ENCODE peak calls at places on chromosome 22, in ten cellular contexts. K, N, U, B, F, V, J, R, L and W are unnamed samples.

GRCh38 chr22:19644314-19645223 is 69.7 kb upstream of the SEPTIN5 start:
- DNase-seq in K (no peak), N (no peak), U (peak), B (no peak), F (no peak), V (no peak), J (no peak), R (no peak), L (no peak), W (no peak)

GRCh38 chr22:21633481-21633880 is 921 bp downstream of the CCDC116 start:
- DNase-seq in K (no peak), N (no peak), U (no peak), B (no peak), F (peak), V (no peak), J (no peak), R (no peak), L (no peak), W (no peak)

GRCh38 chr22:24474221-24474620 is 20.9 kb upstream of the UPB1 start:
- DNase-seq in K (no peak), N (no peak), U (peak), B (peak), F (peak), V (no peak), J (peak), R (peak), L (no peak), W (no peak)

GRCh38 chr22:37379085-37379484 is 48.2 kb downstream of the ELFN2 start:
- DNase-seq in K (no peak), N (no peak), U (no peak), B (no peak), F (no peak), V (no peak), J (no peak), R (no peak), L (no peak), W (no peak)

GRCh38 chr22:33162196-33162595 is 104.0 kb upstream of the SYN3 start:
- DNase-seq in K (no peak), N (no peak), U (no peak), B (no peak), F (no peak), V (no peak), J (no peak), R (no peak), L (no peak), W (no peak)

GRCh38 chr22:22125579-22126468 is 118.8 kb upstream of the VPREB1 start:
- DNase-seq in K (no peak), N (no peak), U (no peak), B (no peak), F (no peak), V (no peak), J (no peak), R (no peak), L (no peak), W (no peak)

GRCh38 chr22:44242946-44243724 is 62.4 kb downstream of the PARVG start:
- DNase-seq in K (no peak), N (no peak), U (no peak), B (no peak), F (no peak), V (no peak), J (no peak), R (no peak), L (no peak), W (no peak)

GRCh38 chr22:38136607-38137006 is 26.1 kb upstream of the BAIAP2L2 start:
- DNase-seq in K (no peak), N (no peak), U (no peak), B (peak), F (no peak), V (no peak), J (peak), R (no peak), L (no peak), W (no peak)

GRCh38 chr22:29030618-29031235 is 30.9 kb downstream of the C22orf31 start:
- DNase-seq in K (peak), N (peak), U (peak), B (peak), F (peak), V (peak), J (peak), R (peak), L (peak), W (no peak)

GRCh38 chr22:42553475-42554361 is at the start of gene SERHL2:
- DNase-seq in K (peak), N (peak), U (peak), B (peak), F (peak), V (peak), J (peak), R (no peak), L (peak), W (peak)

GRCh38 chr22:21923163-21923561 is 29.5 kb downstream of the PPM1F start:
- DNase-seq in K (no peak), N (no peak), U (no peak), B (no peak), F (no peak), V (no peak), J (no peak), R (no peak), L (no peak), W (no peak)

GRCh38 chr22:23180893-23181762 is 819 bp downstream of the BCR start:
- DNase-seq in K (no peak), N (peak), U (no peak), B (no peak), F (no peak), V (no peak), J (no peak), R (no peak), L (no peak), W (peak)

GRCh38 chr22:23696326-23696851 is 5.6 kb downstream of the RGL4 start:
- DNase-seq in K (no peak), N (peak), U (no peak), B (peak), F (no peak), V (no peak), J (no peak), R (no peak), L (no peak), W (peak)

GRCh38 chr22:33519140-33519973 is 400.9 kb downstream of the LARGE1 start:
- DNase-seq in K (peak), N (peak), U (peak), B (peak), F (peak), V (peak), J (peak), R (no peak), L (peak), W (peak)

GRCh38 chr22:22397875-22398524 is 110.5 kb downstream of the ZNF280B start:
- DNase-seq in K (no peak), N (no peak), U (no peak), B (no peak), F (no peak), V (no peak), J (no peak), R (no peak), L (peak), W (no peak)

GRCh38 chr22:31561238-31561887 is 65.0 kb downstream of the SFI1 start:
- DNase-seq in K (peak), N (peak), U (peak), B (peak), F (peak), V (peak), J (peak), R (peak), L (peak), W (peak)

GRCh38 chr22:44623771-44624510 is 78.1 kb upstream of the PRR5 start:
- DNase-seq in K (peak), N (peak), U (peak), B (peak), F (peak), V (no peak), J (peak), R (no peak), L (peak), W (peak)

GRCh38 chr22:33578752-33579151 is 341.5 kb downstream of the LARGE1 start:
- DNase-seq in K (no peak), N (no peak), U (no peak), B (no peak), F (no peak), V (no peak), J (no peak), R (no peak), L (no peak), W (no peak)

GRCh38 chr22:43923191-43923590 is 414 bp upstream of the PNPLA3 start:
- DNase-seq in K (no peak), N (peak), U (peak), B (no peak), F (no peak), V (no peak), J (peak), R (no peak), L (no peak), W (peak)

GRCh38 chr22:44406581-44407403 is 91.2 kb downstream of the RTL6 start:
- DNase-seq in K (no peak), N (no peak), U (no peak), B (peak), F (peak), V (no peak), J (no peak), R (no peak), L (no peak), W (no peak)

GRCh38 chr22:37284807-37285355 is 2.6 kb downstream of the CYTH4 start:
- DNase-seq in K (no peak), N (peak), U (no peak), B (no peak), F (no peak), V (no peak), J (peak), R (no peak), L (peak), W (peak)

GRCh38 chr22:19871023-19871844 is 16.6 kb upstream of the GNB1L start:
- DNase-seq in K (no peak), N (peak), U (no peak), B (no peak), F (no peak), V (no peak), J (no peak), R (no peak), L (no peak), W (no peak)

GRCh38 chr22:23537421-23537820 is 42.7 kb downstream of the IGLL1 start:
- DNase-seq in K (no peak), N (no peak), U (no peak), B (no peak), F (no peak), V (no peak), J (no peak), R (no peak), L (peak), W (no peak)

GRCh38 chr22:20421507-20421874 is 16.1 kb downstream of the SCARF2 start:
- DNase-seq in K (no peak), N (no peak), U (no peak), B (no peak), F (no peak), V (no peak), J (no peak), R (no peak), L (no peak), W (no peak)

GRCh38 chr22:31139866-31140716 is at the start of gene PLA2G3:
- DNase-seq in K (peak), N (no peak), U (peak), B (peak), F (peak), V (no peak), J (peak), R (no peak), L (no peak), W (no peak)

GRCh38 chr22:19896665-19897355 is 42.1 kb upstream of the GNB1L start:
- DNase-seq in K (no peak), N (peak), U (no peak), B (no peak), F (no peak), V (no peak), J (no peak), R (no peak), L (peak), W (no peak)

GRCh38 chr22:41544671-41545476 is 604 bp upstream of the POLR3H start:
- DNase-seq in K (no peak), N (peak), U (no peak), B (no peak), F (no peak), V (no peak), J (no peak), R (no peak), L (no peak), W (peak)

GRCh38 chr22:21074092-21074715 is 28.5 kb downstream of the LRRC74B start:
- DNase-seq in K (no peak), N (no peak), U (peak), B (peak), F (peak), V (no peak), J (peak), R (peak), L (no peak), W (no peak)

DNA sequence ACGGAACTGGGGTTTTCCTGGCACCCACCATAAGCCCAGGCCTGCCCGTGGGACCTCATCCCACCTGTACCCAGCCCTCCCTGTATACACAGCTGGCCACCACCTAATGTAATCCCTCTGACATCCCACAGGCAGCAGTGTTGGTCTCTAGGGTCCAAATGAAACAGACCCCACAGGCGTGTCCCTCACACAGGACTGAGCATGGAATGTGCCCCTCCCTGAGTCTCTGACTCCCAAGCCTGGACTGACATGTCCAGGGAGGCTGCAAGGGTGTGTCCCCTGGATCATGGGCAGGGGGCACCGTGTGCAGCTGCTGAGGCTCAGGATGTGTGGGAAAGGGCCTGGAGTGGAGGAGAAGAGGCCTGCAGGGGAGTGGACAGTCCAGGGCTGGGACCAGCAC is 50.6 kb upstream of the PPARA start:
- DNase-seq in K (no peak), N (no peak), U (no peak), B (no peak), F (no peak), V (no peak), J (no peak), R (no peak), L (no peak), W (no peak)
- TF ChIP-seq CTCF in K (no peak), N (no peak), U (no peak), B (no peak), F (no peak), V (no peak), J (no peak), R (no peak), L (no peak), W (no peak)

DNA sequence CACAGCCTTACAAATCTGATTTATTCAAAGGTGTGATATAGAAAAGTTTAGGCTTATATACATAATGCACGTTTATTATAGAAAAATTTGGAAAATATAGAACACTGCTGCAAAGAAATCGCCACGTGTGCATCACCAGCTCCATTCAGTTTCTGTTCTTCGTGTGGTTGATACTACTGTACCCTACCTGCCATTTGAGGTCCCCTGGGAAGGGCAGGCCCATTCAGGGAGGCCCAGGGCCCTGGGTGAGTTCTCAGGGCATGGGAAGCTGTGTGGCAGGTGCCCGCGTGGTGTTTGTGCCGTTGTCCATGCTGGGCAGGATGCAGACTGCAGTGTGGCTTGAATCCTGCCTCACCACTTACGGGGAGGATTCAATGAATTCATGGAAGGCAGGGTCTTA is 60.8 kb downstream of the TBC1D22A start:
- DNase-seq in K (no peak), N (no peak), U (no peak), B (no peak), F (no peak), V (no peak), J (no peak), R (no peak), L (no peak), W (no peak)
- TF ChIP-seq CTCF in K (no peak), N (no peak), U (no peak), B (no peak), F (no peak), V (no peak), J (no peak), R (no peak), L (no peak), W (no peak)

GRCh38 chr22:39654959-39655579 is 84.5 kb downstream of the CACNA1I start:
- DNase-seq in K (no peak), N (peak), U (no peak), B (no peak), F (no peak), V (no peak), J (no peak), R (no peak), L (no peak), W (peak)
- TF ChIP-seq CTCF in K (peak), N (no peak), U (no peak), B (peak), F (peak), V (no peak), J (no peak), R (peak), L (no peak), W (no peak)

DNA sequence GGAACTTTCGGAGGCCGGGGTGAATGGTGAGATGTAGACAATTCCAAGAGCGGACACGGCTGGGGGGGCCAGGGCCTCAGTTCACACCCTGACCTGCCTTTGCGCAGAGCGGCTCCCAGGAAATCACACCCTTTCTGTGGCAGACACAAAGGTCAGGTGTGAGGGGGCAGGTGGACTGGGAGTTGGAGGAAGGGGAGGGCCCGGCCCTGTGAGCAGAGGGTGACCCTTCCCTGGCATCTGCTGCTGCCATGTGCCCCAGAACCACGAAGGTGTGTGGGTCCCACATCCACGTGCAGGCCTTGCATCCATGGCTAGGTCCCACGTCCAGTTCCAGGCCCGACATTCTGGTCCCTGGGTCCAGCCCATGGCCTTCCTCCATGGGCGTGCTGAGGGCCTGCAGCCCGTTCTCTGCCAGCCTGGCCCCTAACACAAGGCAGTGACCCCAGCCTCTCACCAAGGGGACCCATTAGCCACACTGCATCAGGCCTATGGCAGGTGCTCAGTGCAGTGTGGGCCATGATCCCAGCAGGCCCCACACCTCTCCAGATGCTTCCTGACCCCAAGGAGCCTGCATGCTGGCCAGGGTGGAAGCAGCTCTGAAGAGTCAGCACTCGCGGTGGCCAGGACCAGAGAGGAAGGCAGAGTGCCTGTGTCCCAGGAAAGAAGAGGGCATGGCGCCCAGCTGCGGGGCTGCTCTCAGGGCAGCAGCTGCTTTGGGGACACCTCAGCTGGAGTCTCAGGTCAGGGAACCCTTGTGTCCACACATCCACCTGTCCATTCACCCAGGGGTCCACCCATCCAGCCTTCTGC is 18.9 kb upstream of the PIM3 start:
- DNase-seq in K (no peak), N (no peak), U (no peak), B (no peak), F (no peak), V (no peak), J (no peak), R (no peak), L (no peak), W (no peak)
- TF ChIP-seq CTCF in K (no peak), N (no peak), U (no peak), B (no peak), F (no peak), V (no peak), J (no peak), R (no peak), L (no peak), W (no peak)

DNA sequence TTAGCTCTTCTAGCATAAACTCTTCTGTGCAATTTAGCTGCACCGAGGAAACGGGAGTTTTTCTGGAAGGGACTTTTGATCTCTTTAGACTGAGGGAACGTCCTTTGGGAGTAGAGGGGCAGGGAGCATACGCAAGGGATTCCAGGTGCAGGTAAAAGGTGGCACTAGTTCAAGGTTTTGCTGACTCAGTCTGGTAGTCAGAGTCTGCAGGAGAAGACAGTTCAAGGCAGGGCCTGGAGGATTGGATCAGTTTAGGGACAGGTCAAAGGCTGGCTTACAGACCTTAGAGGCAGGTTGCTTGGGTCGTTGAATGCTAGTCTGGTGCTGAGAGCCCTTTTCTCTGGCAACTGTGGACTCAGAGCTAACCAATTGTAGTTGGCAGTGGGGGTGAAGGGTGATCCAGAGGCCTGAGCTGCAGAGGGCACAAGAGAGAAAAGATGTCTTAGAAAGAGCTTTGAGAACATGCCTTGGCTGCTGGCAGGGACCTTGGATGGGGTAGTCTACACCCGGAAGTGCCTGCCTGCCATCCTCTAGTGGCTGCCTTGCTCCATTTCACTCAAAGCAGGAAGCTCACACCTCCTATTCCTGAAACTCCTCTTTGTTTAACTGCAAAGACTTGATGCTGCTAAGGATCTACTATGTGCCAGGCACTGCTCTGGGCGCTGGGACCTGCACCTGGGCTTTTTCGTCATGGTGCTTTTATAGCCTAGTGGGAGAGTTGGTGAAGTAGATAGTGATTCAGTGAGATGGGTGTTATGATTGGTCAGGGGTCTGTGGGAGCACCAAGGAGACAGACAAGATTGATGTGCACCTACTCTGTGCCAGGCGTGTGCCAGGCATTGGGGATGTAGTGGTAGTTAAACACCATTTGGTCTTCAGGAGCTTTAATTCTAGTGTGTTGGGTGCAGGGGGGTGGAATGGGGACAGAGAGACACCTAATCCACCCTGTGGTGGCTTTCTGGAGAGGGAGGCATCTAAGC is 17.1 kb downstream of the MIAT start:
- DNase-seq in K (no peak), N (peak), U (no peak), B (no peak), F (peak), V (no peak), J (no peak), R (no peak), L (no peak), W (peak)
- TF ChIP-seq CTCF in K (no peak), N (no peak), U (no peak), B (no peak), F (no peak), V (no peak), J (no peak), R (no peak), L (no peak), W (peak)